ENCODE peak calls at places on chromosomes 16 and 17, in five cellular contexts. A is uterus; H is A549; G is adrenal gland; U is CD4-positive, alpha-beta T cell. T is an unnamed sample.

GRCh38 chr16:57102888-57103879 is 10.8 kb downstream of the CPNE2 start:
- DNase-seq in U (no peak), A (no peak), G (no peak), H (no peak), T (no peak)

GRCh38 chr17:8322078-8322477 is 12.0 kb downstream of the ARHGEF15 start:
- DNase-seq in H (no peak), A (no peak), G (no peak), U (no peak), T (no peak)

GRCh38 chr16:66899310-66899944 is 19.1 kb downstream of the PDP2 start:
- DNase-seq in H (no peak), G (no peak), A (no peak), U (no peak), T (no peak)

GRCh38 chr17:63993368-63993990 is 4.7 kb upstream of the PRR29 start:
- DNase-seq in H (no peak), U (no peak), G (no peak), A (no peak), T (no peak)

GRCh38 chr17:75060434-75061054 is 13.5 kb downstream of the KCTD2 start:
- DNase-seq in A (no peak), U (no peak), G (no peak), H (no peak), T (no peak)

GRCh38 chr16:29877266-29877961 is 14.4 kb upstream of the CDIPT start:
- DNase-seq in G (no peak), H (peak), U (no peak), A (no peak), T (peak)

GRCh38 chr16:54927125-54928015 is 3.3 kb upstream of the IRX5 start:
- DNase-seq in A (no peak), U (no peak), H (no peak), G (no peak), T (no peak)

GRCh38 chr16:55868980-55869379 is 6.2 kb downstream of the CES5A start:
- DNase-seq in H (no peak), G (no peak), U (no peak), A (no peak), T (no peak)

GRCh38 chr16:56610609-56611111 is 2.3 kb downstream of the MT2A start:
- DNase-seq in A (no peak), G (no peak), U (no peak), H (no peak), T (no peak)

GRCh38 chr16:67718668-67719047 is 458 bp downstream of the GFOD2 start:
- DNase-seq in G (no peak), A (no peak), U (no peak), H (no peak), T (no peak)

GRCh38 chr16:79367822-79368221 is 232.7 kb downstream of the MAF start:
- DNase-seq in H (no peak), U (no peak), G (no peak), A (no peak), T (no peak)

GRCh38 chr17:76034433-76035185 is 7.5 kb upstream of the EVPL start:
- DNase-seq in A (no peak), G (no peak), U (no peak), H (no peak), T (no peak)

GRCh38 chr16:17367932-17368331 is 102.8 kb downstream of the XYLT1 start:
- DNase-seq in G (peak), H (no peak), A (no peak), U (no peak), T (no peak)

GRCh38 chr17:50620848-50621247 is 13.8 kb upstream of the ABCC3 start:
- DNase-seq in H (no peak), U (no peak), G (no peak), A (no peak), T (no peak)

GRCh38 chr16:13333336-13333735 is 431.9 kb downstream of the SHISA9 start:
- DNase-seq in U (no peak), H (no peak), A (no peak), G (no peak), T (no peak)

GRCh38 chr17:61591930-61592329 is 911 bp upstream of the NACA2 start:
- DNase-seq in A (no peak), U (no peak), G (no peak), H (no peak), T (no peak)

GRCh38 chr16:86449377-86450095 is 60.8 kb upstream of the FOXF1 start:
- DNase-seq in A (no peak), H (no peak), G (no peak), U (no peak), T (no peak)

GRCh38 chr17:19347323-19348080 is 15.0 kb downstream of the B9D1 start:
- DNase-seq in G (peak), A (peak), H (no peak), U (no peak), T (no peak)

GRCh38 chr16:83675136-83675535 is 132.6 kb upstream of the HSBP1 start:
- DNase-seq in U (no peak), A (no peak), G (no peak), H (no peak), T (no peak)

GRCh38 chr16:66511615-66512500 is 38.1 kb downstream of the TK2 start:
- DNase-seq in G (peak), U (no peak), H (peak), A (no peak), T (peak)

GRCh38 chr17:62775876-62776275 is 32.2 kb downstream of the MARCHF10 start:
- DNase-seq in G (no peak), U (no peak), H (no peak), A (no peak), T (no peak)

GRCh38 chr17:66114609-66115008 is 77.3 kb downstream of the CEP112 start:
- DNase-seq in G (no peak), U (no peak), H (no peak), A (no peak), T (no peak)

GRCh38 chr17:80520810-80521209 is 23.8 kb upstream of the RPTOR start:
- DNase-seq in H (no peak), U (no peak), G (no peak), A (no peak), T (no peak)

GRCh38 chr17:349666-350065 is 2.9 kb downstream of the RPH3AL start:
- DNase-seq in H (no peak), U (no peak), A (no peak), G (no peak), T (no peak)

GRCh38 chr17:30380106-30380420 is 1.3 kb downstream of the CPD start:
- DNase-seq in U (no peak), A (no peak), G (no peak), H (no peak), T (no peak)

GRCh38 chr17:17886253-17886652 is 49.5 kb upstream of the SREBF1 start:
- DNase-seq in H (no peak), A (peak), G (no peak), U (no peak), T (no peak)

GRCh38 chr17:9828296-9829059 is 2.8 kb downstream of the GLP2R start:
- DNase-seq in A (peak), U (no peak), H (no peak), G (no peak), T (no peak)

GRCh38 chr17:78934681-78935418 is 9.7 kb upstream of the TIMP2 start:
- DNase-seq in U (no peak), A (no peak), G (no peak), H (no peak), T (no peak)

GRCh38 chr17:11296994-11297393 is 56.0 kb downstream of the SHISA6 start:
- DNase-seq in H (peak), U (no peak), G (no peak), A (no peak), T (no peak)
- TF ChIP-seq CTCF in H (peak), U (no peak), G (peak), A (no peak), T (no peak)

GRCh38 chr16:15856217-15856616 is 611 bp downstream of the MYH11 start:
- DNase-seq in U (no peak), G (no peak), H (no peak), A (no peak), T (no peak)

GRCh38 chr16:15856901-15857778 is at the start of gene MYH11:
- DNase-seq in G (no peak), U (no peak), H (no peak), A (peak), T (no peak)

GRCh38 chr16:15858921-15859668 is 2.3 kb upstream of the MYH11 start:
- DNase-seq in G (no peak), U (no peak), A (no peak), H (no peak), T (no peak)

GRCh38 chr16:15855704-15856003 is 1.2 kb downstream of the MYH11 start:
- DNase-seq in G (no peak), A (no peak), U (no peak), H (no peak), T (no peak)

DNA sequence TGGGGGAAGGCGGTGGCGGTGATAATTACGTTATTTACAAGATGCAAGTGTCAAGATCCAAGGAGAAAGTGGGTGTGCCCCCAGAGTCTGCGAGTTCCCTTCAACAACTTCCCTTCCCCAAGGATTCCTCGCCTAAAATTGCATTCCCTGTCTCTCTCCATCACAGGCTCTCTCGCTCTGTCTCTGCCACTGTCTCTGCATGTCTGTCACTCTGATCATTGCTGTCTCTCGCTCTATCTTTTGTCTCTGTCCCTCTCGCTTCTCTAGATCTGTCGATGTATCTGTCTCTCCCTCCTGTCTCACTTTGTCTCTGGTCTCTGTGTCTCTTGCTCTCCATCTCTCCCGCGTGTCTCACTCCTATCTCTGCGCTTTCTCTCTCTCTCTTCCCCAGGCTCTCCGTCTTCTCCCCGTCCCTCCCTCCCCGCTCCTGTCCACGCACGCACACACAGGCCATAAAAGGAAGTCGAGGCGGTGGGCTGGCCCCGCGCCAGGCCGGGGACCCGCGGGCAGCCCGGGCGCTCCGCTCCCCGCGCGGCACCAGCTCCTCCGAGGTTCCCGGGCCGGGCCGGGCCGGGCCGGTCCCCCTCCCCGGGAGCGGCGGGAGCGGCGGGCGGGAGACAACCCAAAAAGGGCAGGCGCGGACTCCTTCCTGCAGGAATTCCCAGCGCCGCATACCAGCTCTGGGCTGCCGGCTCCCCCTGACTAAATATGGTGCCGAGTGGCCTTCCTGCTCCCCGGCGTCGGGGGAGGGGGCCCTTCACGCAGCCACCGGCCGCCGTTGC is 1.1 kb upstream of the MYH11 start:
- DNase-seq in G (no peak), U (no peak), H (no peak), A (peak), T (no peak)
- H3K27ac ChIP-seq in G (no peak), U (no peak), H (peak), A (peak), T (no peak)

DNA sequence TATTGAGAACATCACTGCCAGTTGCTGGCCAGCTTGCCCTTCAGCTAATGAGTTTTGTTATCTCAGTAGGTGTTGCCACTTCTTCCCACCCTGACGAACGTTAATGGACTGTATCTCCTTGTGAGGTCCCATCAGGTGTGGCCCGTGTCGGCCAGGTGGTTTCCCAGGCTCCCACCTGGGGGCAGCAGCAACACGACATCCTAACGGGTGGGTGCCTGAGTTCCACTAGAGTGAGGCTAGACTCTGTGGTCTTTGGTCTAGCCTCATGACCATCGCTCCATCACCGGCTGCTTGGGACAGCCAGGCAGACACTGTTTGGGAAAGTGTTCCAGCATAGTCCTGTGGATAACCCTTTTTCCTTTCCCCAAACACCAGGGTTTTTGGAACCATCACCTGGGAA is 45.6 kb upstream of the LCMT1 start:
- DNase-seq in G (no peak), A (no peak), H (no peak), U (no peak), T (no peak)
- TF ChIP-seq CTCF in G (no peak), A (no peak), H (no peak), U (no peak), T (no peak)

DNA sequence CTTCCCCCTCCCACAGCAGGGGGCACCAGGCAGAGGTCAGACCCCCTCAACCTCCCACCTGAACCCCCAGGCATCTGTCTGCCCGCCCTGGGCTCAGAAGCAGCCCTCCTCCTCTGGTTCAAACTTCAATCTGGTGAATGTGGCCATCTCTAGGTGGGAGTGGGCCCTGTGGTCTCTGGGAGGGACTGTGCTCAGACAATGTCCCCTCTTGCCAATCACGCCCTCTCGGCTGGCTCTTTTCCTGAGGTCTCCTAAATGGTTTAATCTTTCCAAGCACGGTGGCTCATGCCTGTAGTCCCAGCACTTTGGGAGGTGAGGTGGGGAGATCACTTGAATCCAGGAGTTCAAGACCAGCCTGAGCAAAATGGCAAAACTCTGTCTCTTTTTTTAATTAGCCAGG is 15.2 kb downstream of the LITAF start:
- DNase-seq in U (no peak), G (no peak), H (no peak), A (no peak), T (no peak)
- H3K27ac ChIP-seq in U (peak), G (no peak), H (peak), A (peak), T (peak)

DNA sequence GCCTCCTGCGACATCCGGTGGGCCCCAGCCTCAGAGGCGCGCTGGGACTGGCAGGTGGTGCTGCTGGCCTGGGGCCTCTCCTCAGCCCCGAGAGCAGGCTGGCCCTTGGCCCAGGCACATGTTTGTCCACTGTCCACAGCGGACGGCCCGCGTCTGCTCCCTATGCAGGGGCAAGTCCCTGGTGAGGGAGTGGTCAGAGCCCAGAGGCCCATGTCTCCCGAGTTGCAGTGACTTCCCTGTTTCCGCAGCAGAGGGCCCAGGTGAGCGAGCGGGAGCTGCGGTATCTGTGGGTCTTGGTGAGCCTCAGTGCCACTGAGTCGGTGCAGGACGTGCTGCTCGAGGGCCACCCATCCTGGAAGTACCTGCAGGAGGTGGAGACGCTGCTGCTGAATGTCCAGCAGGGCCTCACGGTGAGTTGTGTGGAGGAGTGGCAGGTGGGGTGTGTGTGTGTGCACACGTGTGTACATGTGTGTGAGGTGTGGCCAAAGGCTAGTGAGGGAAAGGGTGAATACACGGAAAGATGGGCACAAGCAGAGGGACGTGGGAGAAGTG is 10.4 kb downstream of the IL34 start:
- DNase-seq in H (no peak), U (no peak), G (no peak), A (no peak), T (no peak)
- TF ChIP-seq CTCF in H (no peak), U (no peak), G (no peak), A (no peak), T (no peak)

T was measured in RWPE1.